ENCODE peak calls at places on chromosomes 3 and 15, in seven cellular contexts. Z is astrocyte, K is left ventricle myocardium inferior, B is cardiac muscle cell, T is adrenal gland, Q is psoas muscle, V is HCT116. J is an unnamed sample.
A peak's percentile ranks its signal among the peaks of the same experiment; 100 is the strongest.

GRCh38 chr3:115877647-115877934 is 254.3 kb downstream of the GAP43 start:
- DNase-seq in Z (no peak), K (no peak), B (peak; percentile 29), T (no peak), Q (no peak), V (no peak), J (no peak)

GRCh38 chr3:43180027-43180426 is 74.1 kb upstream of the POMGNT2 start:
- DNase-seq in Z (peak; percentile 27), K (no peak), B (peak; percentile 86), T (peak; percentile 64), Q (no peak), V (no peak), J (no peak)

GRCh38 chr3:30689202-30689641 is 82.8 kb downstream of the TGFBR2 start:
- DNase-seq in Z (peak; percentile 57), K (no peak), B (peak; percentile 62), T (peak; percentile 86), Q (no peak), V (peak; percentile 79), J (peak; percentile 55)

GRCh38 chr3:150737874-150738679 is 24.9 kb downstream of the SIAH2 start:
- DNase-seq in Z (peak; percentile 50), K (no peak), B (peak; percentile 74), T (peak; percentile 92), Q (no peak), V (peak; percentile 42), J (no peak)

GRCh38 chr3:66904816-66905543 is 93.1 kb upstream of the KBTBD8 start:
- DNase-seq in Z (peak; percentile 1), K (no peak), B (no peak), T (no peak), Q (no peak), V (no peak), J (no peak)

GRCh38 chr3:123285066-123285465 is 83.3 kb downstream of the SEC22A start:
- DNase-seq in Z (no peak), K (no peak), B (no peak), T (no peak), Q (no peak), V (no peak), J (no peak)

GRCh38 chr15:89442671-89443307 is 53.6 kb downstream of the RHCG start:
- DNase-seq in Z (no peak), K (no peak), B (peak; percentile 50), T (peak; percentile 53), Q (no peak), V (peak; percentile 44), J (no peak)

GRCh38 chr15:78620839-78621421 is at the start of gene CHRNA3:
- DNase-seq in Z (no peak), K (no peak), B (no peak), T (peak; percentile 49), Q (no peak), V (no peak), J (no peak)

GRCh38 chr3:107953707-107954106 is 137.1 kb downstream of the CD47 start:
- DNase-seq in Z (no peak), K (no peak), B (no peak), T (no peak), Q (no peak), V (no peak), J (no peak)

GRCh38 chr3:66507631-66508260 is 6.9 kb upstream of the LRIG1 start:
- DNase-seq in Z (no peak), K (no peak), B (no peak), T (no peak), Q (no peak), V (no peak), J (no peak)

GRCh38 chr3:42802876-42803799 is 1.2 kb downstream of the HIGD1A start:
- DNase-seq in Z (peak; percentile 20), K (no peak), B (no peak), T (no peak), Q (no peak), V (no peak), J (no peak)

GRCh38 chr3:191521055-191521454 is 60.1 kb downstream of the PYDC2 start:
- DNase-seq in Z (no peak), K (no peak), B (no peak), T (no peak), Q (no peak), V (no peak), J (no peak)

GRCh38 chr15:39205506-39206371 is 375.1 kb upstream of the THBS1 start:
- DNase-seq in Z (no peak), K (no peak), B (no peak), T (no peak), Q (no peak), V (no peak), J (no peak)

GRCh38 chr3:59685432-59685831 is 635.6 kb upstream of the CFAP20DC start:
- DNase-seq in Z (no peak), K (no peak), B (no peak), T (no peak), Q (no peak), V (no peak), J (no peak)

GRCh38 chr3:176663376-176663775 is 533.9 kb downstream of the TBL1XR1 start:
- DNase-seq in Z (peak; percentile 59), K (no peak), B (peak; percentile 41), T (no peak), Q (no peak), V (no peak), J (no peak)

GRCh38 chr3:133675631-133676335 is 14.0 kb upstream of the TOPBP1 start:
- DNase-seq in Z (no peak), K (no peak), B (no peak), T (no peak), Q (no peak), V (no peak), J (no peak)

DNA sequence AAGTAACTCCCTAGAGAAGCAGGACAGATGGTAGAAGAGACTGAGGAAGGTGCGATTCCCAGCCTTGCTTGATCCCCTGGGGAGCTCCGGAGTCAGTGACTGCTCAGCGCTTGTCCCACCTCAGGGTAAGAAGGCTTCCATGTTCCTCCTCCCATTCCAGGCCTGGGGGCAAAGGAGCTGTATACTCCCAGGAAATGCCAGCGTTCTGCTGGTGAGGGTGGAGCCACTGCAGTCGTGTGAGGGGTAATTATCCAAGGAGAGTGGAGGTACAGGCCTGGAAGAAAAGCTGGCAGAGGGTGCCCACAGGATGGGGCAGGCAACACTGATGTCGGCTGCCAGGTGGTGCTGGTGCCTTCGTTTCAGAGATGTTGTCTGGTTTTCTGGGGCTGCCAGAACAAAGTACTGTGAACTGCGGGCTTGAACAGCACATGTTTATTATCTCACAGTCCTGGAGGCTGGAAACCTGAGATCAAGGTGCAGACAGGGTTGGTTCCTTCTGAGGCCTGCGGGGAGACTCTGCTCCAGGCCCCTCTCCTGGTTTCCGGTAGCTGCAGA is 12.1 kb upstream of the APBA2 start:
- DNase-seq in Z (no peak), K (no peak), B (no peak), T (peak; percentile 73), Q (no peak), V (no peak), J (no peak)
- TF ChIP-seq CTCF in Z (no peak), K (no peak), B (no peak), T (no peak), Q (no peak), V (no peak), J (no peak)

GRCh38 chr3:149658444-149659172 is 783 bp upstream of the WWTR1 start:
- DNase-seq in Z (peak; percentile 81), K (peak; percentile 77), B (peak; percentile 88), T (peak; percentile 88), Q (peak; percentile 77), V (peak; percentile 52), J (peak; percentile 79)

GRCh38 chr3:149662240-149662887 is 4.5 kb upstream of the WWTR1 start:
- DNase-seq in Z (peak; percentile 37), K (no peak), B (no peak), T (no peak), Q (no peak), V (no peak), J (no peak)

GRCh38 chr3:149657796-149658443 is at the start of gene WWTR1:
- DNase-seq in Z (peak; percentile 93), K (peak; percentile 95), B (peak; percentile 97), T (peak; percentile 97), Q (peak; percentile 91), V (peak; percentile 82), J (peak; percentile 96)

GRCh38 chr3:149659173-149659468 is 1.3 kb upstream of the WWTR1 start:
- DNase-seq in Z (no peak), K (no peak), B (no peak), T (no peak), Q (no peak), V (no peak), J (no peak)

DNA sequence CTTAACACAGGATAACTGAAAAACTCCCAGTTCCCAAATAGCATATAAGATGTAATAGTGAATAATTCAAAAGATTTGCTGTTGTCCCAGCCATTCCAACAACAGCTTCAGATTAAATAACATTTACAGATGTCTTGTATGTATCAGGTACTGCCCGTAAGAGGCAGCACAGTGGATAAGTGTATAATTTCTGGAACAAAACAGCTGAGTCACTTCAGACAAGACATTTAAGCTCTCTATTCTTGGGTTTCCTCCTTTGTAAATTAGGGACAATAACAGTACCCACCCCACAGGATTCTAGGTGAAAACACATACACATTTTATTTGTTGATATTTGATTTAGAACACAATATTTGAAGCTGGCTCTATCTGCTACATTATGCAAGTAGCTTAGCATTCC is 2.6 kb upstream of the WWTR1 start:
- DNase-seq in Z (no peak), K (no peak), B (no peak), T (no peak), Q (no peak), V (no peak), J (no peak)
- H3K4me1 ChIP-seq in Z (peaks cover 16% of the 10 kb centered on the region), K (peaks cover 46% of the 10 kb centered on the region), B (peaks cover 13% of the 10 kb centered on the region), T (peaks cover 20% of the 10 kb centered on the region), Q (peaks cover 16% of the 10 kb centered on the region), V (peaks cover 62% of the 10 kb centered on the region), J (peaks cover 11% of the 10 kb centered on the region)

GRCh38 chr15:96049766-96050165 is 280.7 kb upstream of the NR2F2 start:
- DNase-seq in Z (no peak), K (no peak), B (no peak), T (no peak), Q (no peak), V (no peak), J (no peak)

GRCh38 chr15:96049323-96049722 is 281.2 kb upstream of the NR2F2 start:
- DNase-seq in Z (no peak), K (no peak), B (no peak), T (no peak), Q (no peak), V (no peak), J (no peak)

GRCh38 chr15:96047255-96047931 is 283.1 kb upstream of the NR2F2 start:
- DNase-seq in Z (peak; percentile 97), K (no peak), B (peak; percentile 79), T (no peak), Q (no peak), V (no peak), J (no peak)

GRCh38 chr15:96043586-96044171 is 286.8 kb upstream of the NR2F2 start:
- DNase-seq in Z (no peak), K (no peak), B (no peak), T (no peak), Q (no peak), V (no peak), J (no peak)

GRCh38 chr15:96046620-96047240 is 283.8 kb upstream of the NR2F2 start:
- DNase-seq in Z (peak; percentile 60), K (no peak), B (no peak), T (no peak), Q (no peak), V (no peak), J (no peak)
- TF ChIP-seq CTCF in Z (no peak), K (no peak), B (no peak), T (no peak), Q (no peak), V (no peak), J (no peak)

DNA sequence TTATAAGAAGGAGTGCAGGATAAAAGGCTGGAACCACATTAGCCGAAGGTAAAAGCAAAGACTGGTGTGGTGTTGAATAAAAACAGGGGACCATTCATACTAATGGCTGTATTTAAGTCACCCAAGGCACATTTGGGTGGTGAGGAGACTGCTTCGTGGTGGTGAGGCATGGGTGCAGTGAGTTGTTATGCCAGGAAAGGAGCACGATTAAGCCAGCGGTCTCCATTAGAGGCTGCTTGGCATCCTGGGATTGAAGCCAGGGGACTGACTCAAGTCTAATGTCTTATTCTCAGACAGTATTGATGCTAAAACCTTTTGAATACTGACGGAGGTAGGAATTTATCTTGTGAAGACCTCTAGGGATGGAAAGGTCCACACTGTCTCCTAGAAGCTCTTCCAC is 21.9 kb downstream of the FEM1B start:
- DNase-seq in Z (no peak), K (no peak), B (no peak), T (peak; percentile 69), Q (no peak), V (no peak), J (no peak)
- H3K4me1 ChIP-seq in Z (no peaks in the 10 kb centered on the region), K (peaks cover 46% of the 10 kb centered on the region), B (peaks cover 1% of the 10 kb centered on the region), T (peaks cover 46% of the 10 kb centered on the region), Q (peaks cover 37% of the 10 kb centered on the region), V (peaks cover 10% of the 10 kb centered on the region), J (peaks cover 4% of the 10 kb centered on the region)